ENCODE peak calls at places on chromosomes 1 and 21, in nine cellular contexts. N is lower leg skin, C is upper lobe of left lung, G is thyroid gland, H is HCT116, L is adrenal gland, W is heart left ventricle, P is transverse colon, O is stomach. B is an unnamed sample.

GRCh38 chr1:201282931-201283829 is at the start of gene PKP1:
- DNase-seq in L (no peak), C (peak), W (no peak), H (no peak), O (peak), P (peak), N (peak), G (peak), B (no peak)

GRCh38 chr1:206713910-206714312 is 29.2 kb downstream of the MAPKAPK2 start:
- DNase-seq in W (no peak), P (no peak), H (no peak), N (no peak), G (no peak), C (no peak), L (no peak), O (no peak), B (no peak)

GRCh38 chr1:235375919-235376600 is 8.8 kb downstream of the TBCE start:
- DNase-seq in P (no peak), H (no peak), G (no peak), W (no peak), L (no peak), N (no peak), C (no peak), O (no peak), B (no peak)

GRCh38 chr1:57848406-57848805 is 424.5 kb upstream of the DAB1 start:
- DNase-seq in O (no peak), P (no peak), C (no peak), H (no peak), N (no peak), L (no peak), W (no peak), G (no peak), B (no peak)

GRCh38 chr1:156870734-156871133 is 10.1 kb downstream of the NTRK1 start:
- DNase-seq in L (no peak), W (no peak), P (no peak), G (no peak), H (no peak), C (no peak), O (no peak), N (no peak), B (no peak)

GRCh38 chr1:53366901-53367502 is 39.1 kb upstream of the LRP8 start:
- DNase-seq in L (no peak), P (no peak), H (no peak), O (peak), W (no peak), G (no peak), N (no peak), C (no peak), B (no peak)

GRCh38 chr1:227961651-227962050 is 13.9 kb upstream of the WNT9A start:
- DNase-seq in N (no peak), P (no peak), H (no peak), W (no peak), G (no peak), O (peak), C (no peak), L (no peak), B (no peak)

GRCh38 chr1:231241751-231242150 is 739 bp downstream of the GNPAT start:
- DNase-seq in N (no peak), G (peak), L (no peak), W (peak), P (peak), H (no peak), C (no peak), O (no peak), B (peak)

GRCh38 chr21:37904879-37905278 is 11.4 kb downstream of the KCNJ6 start:
- DNase-seq in L (no peak), G (no peak), P (no peak), C (no peak), N (no peak), H (no peak), O (no peak), W (peak), B (no peak)

GRCh38 chr1:53539711-53540603 is 80.8 kb downstream of the DMRTB1 start:
- DNase-seq in P (no peak), O (no peak), W (no peak), G (no peak), N (no peak), C (no peak), L (no peak), H (no peak), B (no peak)

GRCh38 chr1:244695937-244696336 is 43.0 kb downstream of the DESI2 start:
- DNase-seq in L (no peak), G (no peak), H (no peak), W (no peak), O (no peak), P (no peak), N (no peak), C (no peak), B (no peak)

GRCh38 chr1:243216741-243217140 is 38.3 kb downstream of the CEP170 start:
- DNase-seq in O (no peak), C (no peak), G (no peak), L (no peak), P (no peak), N (no peak), H (no peak), W (no peak), B (no peak)

GRCh38 chr1:156498447-156499193 is 2.0 kb downstream of the MEF2D start:
- DNase-seq in C (no peak), L (no peak), H (no peak), N (no peak), O (peak), G (peak), P (peak), W (peak), B (peak)

GRCh38 chr1:36814774-36815173 is 219.5 kb downstream of the GRIK3 start:
- DNase-seq in H (no peak), N (no peak), L (no peak), P (no peak), W (no peak), C (no peak), G (no peak), O (no peak), B (no peak)

GRCh38 chr1:203278885-203279406 is 26.4 kb upstream of the BTG2 start:
- DNase-seq in P (no peak), L (peak), H (no peak), G (no peak), N (no peak), W (no peak), C (no peak), O (no peak), B (no peak)

GRCh38 chr1:23452011-23452411 is 27.5 kb upstream of the TCEA3 start:
- DNase-seq in G (peak), C (no peak), O (peak), P (peak), H (peak), N (peak), W (no peak), L (peak), B (peak)

GRCh38 chr1:53554592-53555305 is 95.5 kb downstream of the DMRTB1 start:
- DNase-seq in P (peak), H (no peak), C (no peak), G (no peak), W (no peak), N (no peak), O (no peak), L (no peak), B (no peak)

GRCh38 chr1:54280652-54281051 is 80.7 kb downstream of the MRPL37 start:
- DNase-seq in L (no peak), G (no peak), O (no peak), H (no peak), C (no peak), W (no peak), N (no peak), P (no peak), B (no peak)

GRCh38 chr1:117026361-117026760 is 24.8 kb downstream of the CD101 start:
- DNase-seq in N (no peak), G (no peak), O (no peak), H (no peak), W (no peak), P (no peak), L (no peak), C (no peak), B (no peak)

GRCh38 chr1:10943991-10944730 is 68.3 kb upstream of the TARDBP start:
- DNase-seq in O (peak), P (peak), C (no peak), N (no peak), H (no peak), G (peak), L (no peak), W (no peak), B (no peak)

GRCh38 chr21:33293136-33293535 is 27.0 kb downstream of the IL10RB start:
- DNase-seq in L (no peak), O (no peak), C (no peak), W (peak), N (no peak), P (no peak), H (no peak), G (peak), B (no peak)

GRCh38 chr1:157512036-157512969 is 40.0 kb downstream of the FCRL5 start:
- DNase-seq in O (no peak), H (no peak), N (no peak), G (no peak), L (no peak), P (no peak), W (no peak), C (no peak), B (no peak)

GRCh38 chr1:226903819-226904710 is 33.6 kb downstream of the PSEN2 start:
- DNase-seq in P (no peak), H (no peak), C (no peak), N (no peak), G (no peak), L (peak), W (peak), O (no peak), B (no peak)

GRCh38 chr1:191752342-191752741 is 405.9 kb upstream of the RGS18 start:
- DNase-seq in W (no peak), C (no peak), P (no peak), H (no peak), G (no peak), L (no peak), O (no peak), N (no peak), B (no peak)

GRCh38 chr21:44550807-44551206 is 498 bp downstream of the KRTAP10-2 start:
- DNase-seq in N (no peak), O (no peak), L (no peak), C (peak), P (peak), H (no peak), G (no peak), W (no peak), B (no peak)

GRCh38 chr1:206581571-206581981 is 30.7 kb downstream of the EIF2D start:
- DNase-seq in P (peak), L (no peak), G (no peak), W (no peak), O (no peak), N (no peak), C (peak), H (no peak), B (no peak)

GRCh38 chr1:102120910-102121309 is 124.2 kb upstream of the OLFM3 start:
- DNase-seq in W (no peak), L (no peak), N (no peak), H (no peak), G (peak), P (no peak), C (no peak), O (no peak), B (no peak)

GRCh38 chr1:147493349-147493748 is 48.0 kb upstream of the BCL9 start:
- DNase-seq in C (no peak), G (no peak), O (no peak), N (no peak), L (no peak), P (no peak), W (no peak), H (no peak), B (no peak)

GRCh38 chr1:224781800-224782199 is 147.7 kb upstream of the DNAH14 start:
- DNase-seq in L (no peak), P (no peak), H (no peak), C (no peak), G (no peak), W (no peak), O (no peak), N (no peak), B (no peak)

GRCh38 chr1:160260436-160261382 is 1.6 kb downstream of the DCAF8 start:
- DNase-seq in L (no peak), C (no peak), G (peak), O (no peak), W (no peak), P (no peak), N (no peak), H (no peak), B (peak)

GRCh38 chr1:41535236-41535720 is 50.8 kb upstream of the EDN2 start:
- DNase-seq in G (no peak), O (no peak), P (no peak), N (no peak), H (no peak), C (no peak), W (peak), L (no peak), B (no peak)

GRCh38 chr1:51537568-51537967 is 18.5 kb upstream of the EPS15 start:
- DNase-seq in L (no peak), H (no peak), O (no peak), C (no peak), G (no peak), W (no peak), N (no peak), P (no peak), B (no peak)

GRCh38 chr1:51532853-51533252 is 13.8 kb upstream of the EPS15 start:
- DNase-seq in N (no peak), W (no peak), P (no peak), O (no peak), G (no peak), C (no peak), L (no peak), H (no peak), B (no peak)

GRCh38 chr1:51534447-51534846 is 15.4 kb upstream of the EPS15 start:
- DNase-seq in W (no peak), L (no peak), P (no peak), N (no peak), G (no peak), C (no peak), O (no peak), H (no peak), B (peak)

GRCh38 chr1:51535006-51535592 is 16.0 kb upstream of the EPS15 start:
- DNase-seq in N (peak), H (peak), G (peak), C (no peak), L (peak), P (peak), W (peak), O (peak), B (peak)
- TF ChIP-seq POLR2A in N (no peak), H (no peak), G (no peak), C (no peak), L (no peak), P (no peak), W (no peak), O (no peak), B (no peak)

DNA sequence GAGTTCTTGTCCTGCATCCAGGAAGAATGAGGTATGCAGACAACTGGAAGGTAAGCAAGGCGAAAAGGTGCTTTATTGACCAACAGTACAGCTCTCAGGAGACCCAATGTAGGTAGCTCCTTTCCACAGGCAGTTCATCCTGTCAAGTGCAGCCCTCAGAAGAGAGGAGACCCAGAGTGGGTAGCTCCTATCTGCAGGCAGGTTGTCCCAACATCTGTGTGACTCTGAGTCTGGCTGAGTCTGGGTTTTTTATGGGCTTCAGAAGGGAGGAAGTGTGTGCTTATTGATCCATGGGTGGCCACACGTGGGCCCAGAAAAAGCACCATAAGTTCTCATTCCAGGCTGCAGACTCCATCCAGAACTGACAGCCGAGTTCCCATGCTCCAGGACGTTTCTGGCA is 34.0 kb downstream of the ZNF691 start:
- DNase-seq in P (no peak), L (no peak), W (no peak), H (no peak), N (no peak), C (no peak), G (no peak), O (no peak), B (no peak)
- TF ChIP-seq POLR2A in P (no peak), L (no peak), W (no peak), H (no peak), N (no peak), C (no peak), G (no peak), O (no peak), B (no peak)

GRCh38 chr21:41928621-41929220 is 25.1 kb downstream of the C2CD2 start:
- DNase-seq in O (no peak), G (no peak), N (no peak), C (no peak), P (no peak), H (no peak), W (no peak), L (no peak), B (no peak)

GRCh38 chr21:41926068-41926806 is 27.6 kb downstream of the C2CD2 start:
- DNase-seq in G (peak), W (no peak), N (no peak), L (no peak), O (peak), P (no peak), H (no peak), C (no peak), B (peak)

GRCh38 chr21:41929248-41929647 is 24.6 kb downstream of the C2CD2 start:
- DNase-seq in L (no peak), P (no peak), N (no peak), W (no peak), C (no peak), O (no peak), G (no peak), H (no peak), B (no peak)

GRCh38 chr21:41926807-41927171 is 27.0 kb downstream of the C2CD2 start:
- DNase-seq in G (no peak), H (no peak), W (no peak), L (no peak), O (no peak), C (no peak), N (no peak), P (no peak), B (no peak)

GRCh38 chr21:41927727-41928409 is 25.9 kb downstream of the C2CD2 start:
- DNase-seq in N (no peak), C (no peak), G (no peak), L (no peak), W (no peak), O (no peak), H (no peak), P (no peak), B (peak)
- TF ChIP-seq POLR2A in N (no peak), C (no peak), G (no peak), L (no peak), W (no peak), O (no peak), H (no peak), P (no peak), B (no peak)

GRCh38 chr1:164731161-164731747 is 172.3 kb downstream of the PBX1 start:
- DNase-seq in L (no peak), N (no peak), P (no peak), O (no peak), W (no peak), H (no peak), G (no peak), C (no peak), B (no peak)

GRCh38 chr1:164733070-164733469 is 174.1 kb downstream of the PBX1 start:
- DNase-seq in L (peak), N (no peak), H (peak), P (no peak), G (no peak), C (no peak), W (no peak), O (no peak), B (no peak)

GRCh38 chr1:164725401-164725800 is 166.4 kb downstream of the PBX1 start:
- DNase-seq in P (no peak), H (no peak), G (no peak), W (peak), L (peak), O (no peak), N (peak), C (no peak), B (peak)

GRCh38 chr1:164726235-164726634 is 167.3 kb downstream of the PBX1 start:
- DNase-seq in L (peak), G (no peak), P (no peak), O (no peak), W (no peak), C (no peak), N (peak), H (no peak), B (no peak)

GRCh38 chr1:164728719-164729118 is 169.7 kb downstream of the PBX1 start:
- DNase-seq in P (no peak), G (no peak), H (no peak), W (no peak), C (no peak), L (no peak), N (no peak), O (no peak), B (no peak)
- TF ChIP-seq POLR2A in P (no peak), G (no peak), H (no peak), W (no peak), C (no peak), L (no peak), N (no peak), O (no peak), B (no peak)

GRCh38 chr1:81042225-81042624 is 758.5 kb upstream of the ADGRL2 start:
- DNase-seq in W (no peak), L (no peak), O (no peak), P (no peak), G (no peak), N (no peak), C (no peak), H (no peak), B (no peak)

GRCh38 chr1:81050390-81050789 is 750.3 kb upstream of the ADGRL2 start:
- DNase-seq in O (no peak), W (no peak), C (no peak), G (no peak), H (no peak), L (no peak), P (no peak), N (no peak), B (no peak)

DNA sequence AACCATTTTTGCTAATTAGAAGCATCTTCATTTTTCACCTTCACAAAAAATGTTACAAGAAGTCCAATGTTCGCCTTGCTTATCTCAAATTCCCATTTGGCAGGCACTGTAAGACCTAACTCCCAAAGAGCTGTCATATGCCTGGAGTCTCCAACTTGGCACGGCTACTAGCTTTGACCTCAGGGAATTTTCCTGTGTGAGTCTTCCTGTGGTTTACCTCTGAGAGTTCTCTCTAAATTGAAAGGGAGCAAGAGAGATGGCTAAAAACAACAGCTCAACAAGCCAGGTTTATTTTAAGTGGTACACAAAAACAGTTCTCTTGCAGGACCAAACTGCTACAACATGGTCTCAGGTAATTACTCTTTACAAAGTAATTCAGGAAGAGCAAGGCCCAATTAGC is 756.0 kb upstream of the ADGRL2 start:
- DNase-seq in G (no peak), C (no peak), O (no peak), P (no peak), W (no peak), N (no peak), H (no peak), L (peak), B (no peak)
- TF ChIP-seq POLR2A in G (no peak), C (no peak), O (no peak), P (no peak), W (no peak), N (no peak), H (no peak), L (no peak), B (no peak)

GRCh38 chr1:28552482-28553228 is at the start of gene TRNAU1AP:
- DNase-seq in L (peak), G (peak), N (peak), P (peak), C (peak), O (peak), H (peak), W (peak), B (peak)
- TF ChIP-seq POLR2A in L (peak), G (no peak), N (no peak), P (peak), C (peak), O (peak), H (peak), W (peak), B (peak)

GRCh38 chr1:46613661-46614603 is 2.7 kb downstream of the MOB3C start:
- DNase-seq in L (peak), W (peak), C (peak), N (peak), G (peak), H (no peak), O (peak), P (peak), B (peak)
- TF ChIP-seq POLR2A in L (no peak), W (no peak), C (no peak), N (no peak), G (no peak), H (no peak), O (no peak), P (no peak), B (peak)

GRCh38 chr1:182847105-182847504 is 8.0 kb downstream of the DHX9 start:
- DNase-seq in C (no peak), L (no peak), W (no peak), P (no peak), H (no peak), N (no peak), G (no peak), O (no peak), B (no peak)
- TF ChIP-seq POLR2A in C (no peak), L (no peak), W (no peak), P (no peak), H (no peak), N (no peak), G (no peak), O (no peak), B (no peak)

DNA sequence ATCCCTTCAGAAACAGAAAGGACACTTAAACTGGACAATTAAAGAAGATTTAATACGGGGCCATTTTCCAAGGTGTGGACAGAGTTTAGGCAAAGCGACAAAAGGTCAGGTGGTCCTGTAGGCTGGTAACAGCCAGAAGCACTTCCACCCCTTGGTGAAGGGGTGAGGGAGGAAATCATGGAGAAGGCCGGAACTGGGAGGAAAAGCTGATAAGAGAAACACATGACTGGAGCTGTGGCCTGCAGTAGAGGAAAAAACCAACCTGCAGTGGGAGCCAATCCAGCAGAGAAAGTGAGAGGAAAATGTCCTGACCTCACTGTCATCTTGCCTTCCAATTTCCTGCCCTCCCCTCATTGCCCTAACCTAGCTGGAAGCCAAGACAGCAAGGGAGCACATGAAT is 249.8 kb downstream of the LMO4 start:
- DNase-seq in C (no peak), H (no peak), L (no peak), P (no peak), W (no peak), O (no peak), G (no peak), N (no peak), B (no peak)
- TF ChIP-seq POLR2A in C (no peak), H (no peak), L (no peak), P (no peak), W (no peak), O (no peak), G (no peak), N (no peak), B (no peak)